ENCODE peak calls at places on chromosomes 1 and 21, in six cellular contexts. A, O, M, W, D and E are unnamed samples.

GRCh38 chr1:42319128-42319851 is 15.7 kb downstream of the FOXJ3 start:
- DNase-seq in D (peak), O (no peak), A (peak), W (peak), M (no peak), E (no peak)

GRCh38 chr1:234499119-234500039 is 20.4 kb upstream of the TARBP1 start:
- DNase-seq in M (peak), O (peak), W (peak), A (peak), D (peak), E (peak)

GRCh38 chr1:27503033-27503432 is 13.1 kb upstream of the WASF2 start:
- DNase-seq in O (no peak), W (no peak), A (no peak), D (no peak), M (no peak), E (no peak)

GRCh38 chr21:44911384-44912157 is 9.1 kb downstream of the ITGB2 start:
- DNase-seq in A (no peak), O (no peak), M (peak), D (peak), W (no peak), E (peak)

GRCh38 chr1:31797216-31797615 is 18.6 kb downstream of the SPOCD1 start:
- DNase-seq in W (no peak), O (no peak), A (no peak), M (no peak), D (no peak), E (no peak)

GRCh38 chr21:39208624-39209333 is 25.5 kb upstream of the PSMG1 start:
- DNase-seq in W (no peak), D (no peak), A (no peak), M (no peak), O (no peak), E (no peak)

GRCh38 chr1:39214021-39214713 is 9.7 kb downstream of the MACF1 start:
- DNase-seq in D (no peak), O (no peak), W (peak), A (no peak), M (peak), E (no peak)

GRCh38 chr21:41171210-41171609 is 3.2 kb downstream of the BACE2 start:
- DNase-seq in O (no peak), D (no peak), W (no peak), M (peak), A (no peak), E (no peak)

GRCh38 chr1:153848805-153849204 is 73.6 kb downstream of the SLC27A3 start:
- DNase-seq in O (no peak), D (no peak), A (no peak), M (no peak), W (no peak), E (no peak)

GRCh38 chr1:241810769-241811402 is 37.1 kb upstream of the EXO1 start:
- DNase-seq in A (no peak), W (no peak), O (no peak), D (no peak), M (no peak), E (no peak)

GRCh38 chr21:41526478-41527087 is 18.6 kb upstream of the TMPRSS2 start:
- DNase-seq in W (no peak), M (no peak), D (no peak), A (no peak), O (no peak), E (no peak)

GRCh38 chr1:31902509-31902857 is 35.7 kb downstream of the PTP4A2 start:
- DNase-seq in O (no peak), D (no peak), M (no peak), A (no peak), W (no peak), E (no peak)

GRCh38 chr21:46435786-46436227 is 22.9 kb upstream of the DIP2A start:
- DNase-seq in O (no peak), D (no peak), A (no peak), M (peak), W (no peak), E (no peak)

GRCh38 chr1:95022527-95022926 is 50.2 kb downstream of the ALG14 start:
- DNase-seq in M (no peak), O (no peak), D (no peak), W (no peak), A (no peak), E (no peak)

GRCh38 chr1:22225858-22226584 is 83.1 kb upstream of the WNT4 start:
- DNase-seq in D (no peak), O (no peak), A (no peak), W (no peak), M (no peak), E (no peak)

GRCh38 chr1:7390604-7391000 is 380.5 kb upstream of the VAMP3 start:
- DNase-seq in D (no peak), A (no peak), M (no peak), O (no peak), W (no peak), E (no peak)

GRCh38 chr1:214544791-214545190 is 6.6 kb downstream of the PTPN14 start:
- DNase-seq in M (no peak), A (no peak), D (no peak), O (no peak), W (no peak), E (no peak)

GRCh38 chr1:12180315-12180714 is 13.5 kb downstream of the TNFRSF1B start:
- DNase-seq in D (no peak), O (peak), M (peak), A (no peak), W (no peak), E (no peak)

GRCh38 chr1:18110968-18111367 is 3.4 kb downstream of the IGSF21 start:
- DNase-seq in D (no peak), M (peak), W (no peak), A (no peak), O (no peak), E (no peak)

GRCh38 chr1:229253170-229253974 is 17.5 kb upstream of the RAB4A start:
- DNase-seq in O (no peak), M (no peak), W (peak), D (peak), A (peak), E (no peak)

GRCh38 chr1:24980836-24981631 is 51.0 kb upstream of the RUNX3 start:
- DNase-seq in O (no peak), W (no peak), M (no peak), A (no peak), D (no peak), E (no peak)

GRCh38 chr21:29938968-29939858 is 583 bp downstream of the GRIK1 start:
- DNase-seq in W (no peak), D (no peak), M (no peak), A (peak), O (no peak), E (no peak)

GRCh38 chr1:110618668-110619067 is 12.5 kb upstream of the KCNA2 start:
- DNase-seq in M (no peak), W (no peak), O (no peak), D (no peak), A (no peak), E (no peak)

GRCh38 chr1:204579681-204580080 is 63.5 kb downstream of the MDM4 start:
- DNase-seq in W (no peak), D (no peak), M (no peak), A (no peak), O (no peak), E (no peak)

GRCh38 chr21:39788383-39788782 is 43.4 kb downstream of the IGSF5 start:
- DNase-seq in O (peak), A (peak), M (peak), D (no peak), W (peak), E (no peak)

GRCh38 chr1:216617081-216617480 is 106.1 kb downstream of the ESRRG start:
- DNase-seq in A (no peak), W (no peak), O (no peak), D (no peak), M (no peak), E (no peak)